ENCODE peak calls at places on chromosomes 1 and 21, in five cellular contexts. M is adrenal gland, U is heart left ventricle, A is BE2C, C is fibroblast of lung. Z is an unnamed sample. For H3K27me3 and H3K4me1, the result is how much of the 10 kb centered on the place peaks cover.

GRCh38 chr21:31336739-31337040 is 7.4 kb downstream of the TIAM1 start:
- DNase-seq in M (no peak), U (no peak), A (no peak), C (no peak), Z (no peak)

GRCh38 chr1:156119503-156120209 is 5.1 kb downstream of the LMNA start:
- DNase-seq in M (no peak), U (peak), A (peak), C (peak), Z (no peak)

GRCh38 chr1:226741009-226741408 is 1.9 kb upstream of the ITPKB start:
- DNase-seq in M (no peak), U (no peak), A (no peak), C (no peak), Z (peak)

GRCh38 chr1:156090822-156091188 is 8.5 kb upstream of the MEX3A start:
- DNase-seq in M (peak), U (peak), A (peak), C (peak), Z (peak)

GRCh38 chr1:239914827-239915231 is 176.9 kb upstream of the FMN2 start:
- DNase-seq in M (no peak), U (no peak), A (no peak), C (peak), Z (no peak)

GRCh38 chr1:82160036-82160435 is 359.3 kb downstream of the ADGRL2 start:
- DNase-seq in M (no peak), U (no peak), A (no peak), C (peak), Z (no peak)

GRCh38 chr1:229887043-229887822 is 179.8 kb upstream of the GALNT2 start:
- DNase-seq in M (no peak), U (peak), A (no peak), C (peak), Z (no peak)

GRCh38 chr1:20511518-20512428 is 3.8 kb upstream of the MUL1 start:
- DNase-seq in M (no peak), U (no peak), A (no peak), C (no peak), Z (no peak)

GRCh38 chr1:17200756-17201155 is 4.2 kb upstream of the PADI1 start:
- DNase-seq in M (no peak), U (no peak), A (no peak), C (no peak), Z (no peak)

GRCh38 chr1:245893025-245893424 is 614.1 kb downstream of the SMYD3 start:
- DNase-seq in M (no peak), U (no peak), A (no peak), C (no peak), Z (no peak)

DNA sequence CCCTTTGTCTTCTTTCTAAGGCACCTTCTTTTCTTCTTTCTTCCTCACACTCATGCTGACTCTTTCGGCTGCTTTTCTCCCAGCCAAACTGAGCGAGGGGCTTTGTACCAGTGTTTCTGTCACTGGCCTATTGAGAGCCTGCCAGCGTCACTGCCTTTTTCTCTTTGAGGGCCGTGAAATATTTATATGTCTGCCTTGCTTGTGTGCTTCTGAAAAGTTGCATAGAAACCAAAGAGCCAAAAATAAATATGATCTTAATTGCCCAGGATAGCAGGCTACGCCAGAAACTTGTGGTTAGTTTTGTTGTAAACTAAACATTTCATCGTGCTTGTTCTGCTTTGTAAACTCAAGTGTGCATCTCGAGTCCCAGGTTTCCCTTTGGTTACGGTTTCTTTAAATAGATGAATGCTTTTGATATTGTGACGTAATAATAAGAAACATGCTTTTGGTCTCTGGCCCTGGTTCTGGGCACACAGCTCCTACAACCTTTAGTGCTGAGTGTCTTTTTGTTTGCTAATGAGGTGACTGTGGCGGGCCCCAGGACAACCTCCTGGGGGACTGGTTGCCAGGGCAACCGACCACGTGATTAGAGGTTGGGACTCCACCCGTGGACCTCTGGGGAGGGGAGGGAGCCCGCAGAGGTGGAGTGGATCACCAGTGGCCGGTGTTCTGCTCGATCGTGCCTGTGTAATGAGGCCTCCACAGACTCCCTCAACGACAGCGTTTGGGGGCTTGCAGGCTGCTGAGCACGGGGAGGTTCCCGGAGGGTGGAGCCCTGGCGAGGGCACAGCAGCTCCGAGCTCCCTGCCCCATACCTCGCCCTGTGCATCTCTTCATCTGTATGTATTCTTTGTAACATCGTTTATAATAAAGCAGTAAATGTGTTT is 10.9 kb downstream of the SLC37A1 start:
- DNase-seq in M (no peak), U (peak), A (peak), C (peak), Z (peak)
- H3K27me3 ChIP-seq in M (under half), U (under half), A (under half), C (under half), Z (under half)

DNA sequence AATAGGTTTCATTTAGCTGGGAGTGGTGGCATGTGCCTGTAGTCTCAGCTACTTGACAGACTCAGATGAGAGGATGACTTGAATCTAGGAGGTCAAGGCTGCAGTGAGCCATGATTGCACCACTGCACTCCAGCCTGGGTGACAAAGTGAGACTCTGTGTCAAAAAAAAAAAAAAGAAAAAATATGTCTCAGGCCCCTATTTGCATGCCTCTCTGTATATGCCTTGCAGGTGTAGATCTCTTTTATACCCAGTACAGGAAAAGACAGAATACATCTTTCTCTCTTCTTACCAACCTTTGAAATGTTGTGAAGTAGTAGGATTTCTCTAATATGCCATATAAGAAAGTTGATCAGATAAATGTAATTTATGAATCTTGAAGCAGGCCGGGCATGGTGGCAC is 6.4 kb downstream of the CNR2 start:
- DNase-seq in M (no peak), U (no peak), A (no peak), C (no peak), Z (no peak)
- H3K4me1 ChIP-seq in M (under half), U (under half), A (under half), C (under half), Z (under half)

DNA sequence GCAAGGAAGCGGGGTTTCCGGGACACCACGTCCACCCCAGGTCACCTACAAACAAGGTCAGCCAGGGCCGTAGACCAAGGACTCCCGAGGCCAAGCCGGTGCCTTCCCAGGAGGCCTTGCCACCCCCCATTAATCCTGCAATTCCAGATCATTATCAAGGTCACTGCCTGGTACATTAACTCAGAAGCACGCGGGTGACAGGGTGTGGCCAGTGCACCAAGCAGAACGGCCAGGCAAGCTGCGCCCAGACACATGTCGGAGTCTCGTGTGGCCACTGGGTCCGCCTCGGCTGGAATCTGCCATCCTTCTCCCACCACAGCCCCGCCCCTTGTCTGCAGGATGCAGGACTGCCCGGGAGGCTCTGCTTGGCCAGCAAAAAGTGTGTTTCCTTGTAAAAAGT is 144.7 kb downstream of the PRDM16 start:
- DNase-seq in M (no peak), U (no peak), A (peak), C (no peak), Z (peak)
- H3K27me3 ChIP-seq in M (under half), U (under half), A (under half), C (under half), Z (under half)

DNA sequence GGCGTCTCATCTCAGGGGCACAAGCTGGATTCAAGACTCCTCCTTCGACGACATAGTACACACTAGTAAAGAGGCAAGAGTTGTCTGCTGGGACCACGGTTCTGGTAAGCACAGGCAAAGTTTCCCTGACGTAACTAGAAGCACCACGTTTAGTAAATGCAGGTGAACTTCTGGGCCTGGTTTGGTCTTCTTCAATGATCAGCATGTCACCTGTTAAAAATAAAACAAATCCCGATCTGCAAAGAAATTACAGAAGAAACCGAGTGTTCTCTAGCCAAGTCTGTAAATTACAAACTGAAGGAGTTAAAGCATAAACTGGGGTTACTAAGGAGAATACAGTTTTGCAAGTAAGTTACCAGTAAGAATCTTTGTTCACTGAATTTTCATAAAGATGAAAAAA is 1.5 kb downstream of the YOD1 start:
- DNase-seq in M (no peak), U (no peak), A (no peak), C (no peak), Z (no peak)
- H3K4me1 ChIP-seq in M (under half), U (half or more), A (under half), C (under half), Z (under half)

DNA sequence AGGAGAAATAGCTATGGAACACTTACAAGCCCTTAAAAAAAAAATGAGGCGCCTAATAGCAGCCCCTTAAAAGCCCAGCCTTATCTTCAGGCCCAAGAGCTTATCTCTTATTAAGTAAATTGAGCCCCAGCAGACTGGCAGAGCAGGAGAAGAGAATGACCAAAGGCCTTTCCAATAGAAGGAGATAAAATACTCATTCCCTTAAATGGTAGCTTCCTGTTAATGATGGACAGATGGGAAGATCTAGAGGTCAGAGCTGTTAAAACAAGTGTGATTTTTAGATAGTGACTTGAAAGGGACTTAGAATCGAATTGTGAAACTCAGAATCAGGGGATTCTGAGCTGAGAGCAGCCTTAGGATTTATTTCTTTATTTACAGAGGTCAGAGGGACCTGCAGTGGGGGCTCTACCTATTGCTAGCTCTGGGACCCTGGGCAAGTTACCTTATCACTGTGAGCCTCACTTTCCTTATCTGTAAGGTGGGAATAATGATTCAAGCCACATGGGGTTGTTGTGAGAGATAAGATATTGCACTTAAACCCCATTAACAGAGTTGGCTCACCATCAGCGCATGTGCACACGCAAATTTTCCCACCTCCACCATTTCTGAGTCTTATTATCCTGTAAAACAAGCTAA is 101.3 kb upstream of the C8B start:
- DNase-seq in M (no peak), U (no peak), A (no peak), C (no peak), Z (no peak)
- H3K27me3 ChIP-seq in M (under half), U (under half), A (under half), C (under half), Z (under half)

GRCh38 chr1:184535191-184535970 is 148.6 kb downstream of the C1orf21 start:
- DNase-seq in M (no peak), U (no peak), A (no peak), C (peak), Z (no peak)
- H3K4me1 ChIP-seq in M (under half), U (half or more), A (under half), C (under half), Z (under half)

GRCh38 chr1:3066826-3067225 is 2.2 kb upstream of the PRDM16 start:
- DNase-seq in M (no peak), U (peak), A (no peak), C (no peak), Z (peak)
- H3K27me3 ChIP-seq in M (half or more), U (under half), A (half or more), C (under half), Z (under half)

DNA sequence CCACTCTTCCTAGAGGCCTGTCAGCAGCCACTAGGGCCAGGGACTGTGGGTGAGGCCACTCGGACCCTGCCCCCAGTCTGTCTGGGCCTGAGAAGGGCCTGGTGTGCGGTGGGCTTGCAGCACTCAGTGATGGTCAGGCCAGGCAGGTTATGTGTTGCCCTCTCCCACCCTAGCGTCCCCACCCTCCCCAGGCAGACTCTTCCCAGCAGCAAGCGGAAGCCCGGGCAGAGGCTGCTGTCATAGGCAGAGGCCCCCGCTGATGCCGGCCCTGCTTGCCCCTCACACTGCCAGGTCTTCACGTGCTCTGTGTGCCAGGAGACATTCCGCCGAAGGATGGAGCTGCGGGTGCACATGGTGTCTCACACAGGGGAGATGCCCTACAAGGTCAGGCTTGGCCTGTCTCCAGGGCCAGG is 6.6 kb downstream of the ZBTB48 start:
- DNase-seq in M (peak), U (peak), A (no peak), C (no peak), Z (no peak)
- H3K4me1 ChIP-seq in M (under half), U (half or more), A (under half), C (under half), Z (under half)

DNA sequence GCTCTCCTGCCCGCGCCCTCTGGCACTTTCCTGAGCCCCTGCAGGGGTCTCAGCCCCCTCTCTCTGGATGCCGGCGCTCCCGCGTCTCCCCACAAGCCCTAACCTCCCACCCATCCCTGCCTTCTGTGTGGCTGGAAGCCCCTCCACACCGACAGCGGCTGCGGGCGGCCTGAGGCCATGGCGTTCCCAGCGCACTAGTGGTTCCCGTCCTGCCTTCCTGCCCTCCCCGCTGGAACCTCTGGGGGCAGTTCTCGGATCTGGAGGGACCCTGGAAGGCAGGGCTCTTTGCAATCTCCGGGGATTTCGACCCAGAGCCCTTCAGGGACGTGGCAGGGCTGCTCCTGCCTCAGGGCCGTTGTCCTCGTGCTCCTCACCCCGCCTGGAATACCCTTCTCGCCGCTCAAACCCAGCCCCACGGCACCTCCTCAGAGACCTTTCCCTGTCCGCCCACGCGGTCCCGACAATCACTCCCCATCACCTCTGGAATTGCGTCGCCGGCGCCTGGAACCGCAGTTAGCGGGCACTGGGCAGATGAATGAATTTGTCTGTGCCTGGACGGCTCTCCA is 493 bp upstream of the ESPN start:
- DNase-seq in M (no peak), U (no peak), A (no peak), C (no peak), Z (no peak)
- H3K27me3 ChIP-seq in M (under half), U (half or more), A (half or more), C (under half), Z (under half)

GRCh38 chr1:203288351-203288894 is 16.9 kb upstream of the BTG2 start:
- DNase-seq in M (no peak), U (no peak), A (no peak), C (no peak), Z (no peak)

GRCh38 chr1:203291201-203292096 is 13.9 kb upstream of the BTG2 start:
- DNase-seq in M (no peak), U (no peak), A (no peak), C (no peak), Z (peak)

GRCh38 chr1:203289982-203290260 is 15.4 kb upstream of the BTG2 start:
- DNase-seq in M (no peak), U (no peak), A (no peak), C (no peak), Z (no peak)

GRCh38 chr1:203289281-203289981 is 15.9 kb upstream of the BTG2 start:
- DNase-seq in M (no peak), U (peak), A (no peak), C (no peak), Z (no peak)

DNA sequence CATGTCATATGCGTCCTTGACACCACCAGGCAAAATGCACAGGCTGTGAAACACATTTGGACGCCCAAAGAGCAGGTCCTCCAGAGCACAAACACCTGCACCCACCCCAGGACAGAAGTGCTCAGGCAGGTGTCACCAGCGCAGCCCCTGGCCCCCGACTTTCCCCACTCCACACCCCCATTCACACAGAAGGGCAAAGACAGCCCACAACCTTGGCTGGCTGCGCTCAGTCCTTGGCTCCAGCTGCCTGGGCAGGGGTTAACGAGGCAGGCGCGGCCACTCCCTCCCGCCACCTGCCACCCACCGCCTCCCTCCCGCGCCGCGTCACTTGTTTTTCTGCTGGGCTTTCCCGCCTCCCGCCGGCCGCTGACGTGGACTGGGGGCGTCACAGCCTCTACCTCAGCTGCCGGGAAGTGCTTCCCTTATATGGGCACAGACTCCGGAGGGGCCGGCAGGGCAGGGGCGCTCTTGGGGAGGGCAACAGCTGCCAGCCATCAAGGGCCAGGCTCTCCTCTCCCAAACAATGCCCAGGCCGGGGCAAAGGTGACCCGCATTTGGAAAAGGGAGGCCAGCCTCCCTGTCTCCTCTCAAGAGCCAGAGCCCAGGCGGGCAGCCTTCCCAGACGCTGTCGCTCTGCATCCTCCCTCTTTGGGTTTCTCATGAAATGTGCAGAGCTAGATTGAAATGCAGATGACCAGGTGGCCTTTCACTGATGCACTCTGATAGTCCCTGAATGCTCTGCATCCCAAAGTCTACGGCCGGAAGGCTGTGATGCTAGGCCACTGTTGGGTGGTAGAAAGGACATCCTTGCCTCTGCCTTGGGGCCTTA is 14.8 kb upstream of the BTG2 start:
- DNase-seq in M (peak), U (peak), A (peak), C (peak), Z (peak)
- H3K4me1 ChIP-seq in M (under half), U (half or more), A (under half), C (under half), Z (under half)

Z was measured in thyroid gland.